ENCODE peak calls at places on chromosomes 11 and 22, in eight cellular contexts. G is GM03348; T is NCI-H2029; J is caudate nucleus; D is central memory CD4-positive, alpha-beta T cell; U is NCI-H1436; H is fibroblast of lung; N is CD4-positive, alpha-beta memory T cell. O is an unnamed sample.

GRCh38 chr11:79097279-79097875 is 343.5 kb downstream of the TENM4 start:
- DNase-seq in G (no peak), T (no peak), J (no peak), D (no peak), U (no peak), H (peak), N (no peak), O (no peak)

GRCh38 chr11:101523193-101523592 is 60.6 kb downstream of the TRPC6 start:
- DNase-seq in G (no peak), T (no peak), J (no peak), D (no peak), U (no peak), H (no peak), N (no peak), O (no peak)

GRCh38 chr22:16958475-16958874 is 49.5 kb downstream of the GAB4 start:
- DNase-seq in G (no peak), T (no peak), J (no peak), D (no peak), U (no peak), H (no peak), N (no peak), O (no peak)

GRCh38 chr22:27809700-27810365 is 8.3 kb upstream of the MN1 start:
- DNase-seq in G (no peak), T (no peak), J (no peak), D (no peak), U (no peak), H (no peak), N (no peak), O (no peak)

GRCh38 chr11:2943711-2944118 is 14.5 kb upstream of the PHLDA2 start:
- DNase-seq in G (no peak), T (peak), J (peak), D (no peak), U (no peak), H (no peak), N (peak), O (no peak)

GRCh38 chr11:2576536-2576935 is 123.3 kb downstream of the KCNQ1OT1 start:
- DNase-seq in G (no peak), T (no peak), J (no peak), D (no peak), U (no peak), H (no peak), N (no peak), O (no peak)

GRCh38 chr11:65163684-65164083 is 6.3 kb upstream of the SPDYC start:
- DNase-seq in G (no peak), T (no peak), J (no peak), D (no peak), U (no peak), H (no peak), N (no peak), O (no peak)

GRCh38 chr11:11578542-11578941 is 43.3 kb downstream of the GALNT18 start:
- DNase-seq in G (no peak), T (peak), J (no peak), D (no peak), U (peak), H (no peak), N (no peak), O (no peak)

GRCh38 chr11:57228600-57228999 is 8.4 kb downstream of the APLNR start:
- DNase-seq in G (no peak), T (no peak), J (no peak), D (no peak), U (no peak), H (no peak), N (no peak), O (no peak)

GRCh38 chr11:78429667-78430066 is 12.0 kb upstream of the GAB2 start:
- DNase-seq in G (no peak), T (no peak), J (no peak), D (no peak), U (no peak), H (no peak), N (no peak), O (no peak)

GRCh38 chr11:2428322-2428795 is 16.0 kb downstream of the TRPM5 start:
- DNase-seq in G (peak), T (peak), J (peak), D (peak), U (no peak), H (peak), N (peak), O (peak)

GRCh38 chr11:32893947-32894827 is 1.6 kb downstream of the QSER1 start:
- DNase-seq in G (peak), T (peak), J (no peak), D (peak), U (peak), H (peak), N (peak), O (peak)

GRCh38 chr11:16338397-16338796 is 17.9 kb downstream of the SOX6 start:
- DNase-seq in G (no peak), T (no peak), J (no peak), D (no peak), U (no peak), H (peak), N (no peak), O (no peak)

GRCh38 chr22:38751422-38752346 is 4.1 kb downstream of the SUN2 start:
- DNase-seq in G (no peak), T (no peak), J (no peak), D (peak), U (no peak), H (no peak), N (peak), O (no peak)

GRCh38 chr22:18970180-18970947 is 34.3 kb upstream of the PRODH start:
- DNase-seq in G (peak), T (no peak), J (no peak), D (no peak), U (no peak), H (no peak), N (no peak), O (peak)

GRCh38 chr11:111379500-111380136 is 543 bp upstream of the POU2AF1 start:
- DNase-seq in G (no peak), T (no peak), J (no peak), D (no peak), U (peak), H (no peak), N (no peak), O (no peak)

GRCh38 chr11:18013790-18014507 is 1.1 kb upstream of the SERGEF start:
- DNase-seq in G (peak), T (no peak), J (no peak), D (no peak), U (no peak), H (peak), N (no peak), O (no peak)

GRCh38 chr22:35203583-35203982 is 53.7 kb upstream of the HMGXB4 start:
- DNase-seq in G (no peak), T (no peak), J (no peak), D (no peak), U (no peak), H (no peak), N (no peak), O (no peak)

GRCh38 chr11:11155962-11156815 is 196.9 kb downstream of the CSNK2A3 start:
- DNase-seq in G (no peak), T (no peak), J (no peak), D (peak), U (peak), H (no peak), N (peak), O (no peak)

GRCh38 chr22:40853961-40854360 is 2.5 kb downstream of the ST13 start:
- DNase-seq in G (peak), T (no peak), J (no peak), D (no peak), U (no peak), H (peak), N (no peak), O (no peak)

GRCh38 chr11:116517077-116517476 is 255.7 kb downstream of the BUD13 start:
- DNase-seq in G (no peak), T (peak), J (no peak), D (no peak), U (no peak), H (no peak), N (no peak), O (peak)

GRCh38 chr22:46061431-46062231 is 84.7 kb upstream of the WNT7B start:
- DNase-seq in G (no peak), T (no peak), J (no peak), D (no peak), U (no peak), H (no peak), N (no peak), O (no peak)

GRCh38 chr11:83502041-83502440 is 215.9 kb upstream of the CCDC90B start:
- DNase-seq in G (no peak), T (no peak), J (no peak), D (no peak), U (no peak), H (no peak), N (no peak), O (no peak)

GRCh38 chr11:60771879-60772525 is 13.1 kb upstream of the MS4A10 start:
- DNase-seq in G (no peak), T (no peak), J (no peak), D (no peak), U (no peak), H (no peak), N (no peak), O (no peak)

GRCh38 chr11:2268911-2269600 is 1.3 kb downstream of the ASCL2 start:
- DNase-seq in G (peak), T (no peak), J (no peak), D (no peak), U (no peak), H (peak), N (peak), O (peak)